ENCODE peak calls at places on chromosomes 5 and 9, in six cellular contexts. U is GM23248, L is GM23338, R is neural progenitor cell, N is astrocyte, O is OCI-LY7. S is an unnamed sample.

GRCh38 chr5:76074487-76074886 is 8.7 kb upstream of the SV2C start:
- DNase-seq in N (no peak), R (peak; percentile 70), L (peak; percentile 69), O (peak; percentile 30), U (no peak), S (peak; percentile 4)

GRCh38 chr9:120362446-120362845 is 217.5 kb downstream of the CDK5RAP2 start:
- DNase-seq in N (peak; percentile 19), R (no peak), O (no peak), L (no peak), U (peak; percentile 28), S (no peak)

GRCh38 chr5:15142458-15142857 is 270.9 kb upstream of the ANKH start:
- DNase-seq in L (no peak), O (no peak), N (no peak), U (no peak), R (no peak), S (no peak)

GRCh38 chr9:31321256-31321655 is 1063.2 kb upstream of the ACO1 start:
- DNase-seq in O (no peak), N (no peak), L (no peak), R (no peak), U (no peak), S (no peak)

GRCh38 chr5:142753114-142753764 is 16.9 kb upstream of the ARHGAP26 start:
- DNase-seq in U (peak; percentile 43), L (no peak), R (no peak), N (no peak), O (no peak), S (peak; percentile 48)

GRCh38 chr5:167708449-167708848 is 583.0 kb upstream of the WWC1 start:
- DNase-seq in U (no peak), N (no peak), L (no peak), O (no peak), R (peak; percentile 17), S (no peak)

GRCh38 chr5:586751-587285 is 25.3 kb upstream of the CEP72 start:
- DNase-seq in O (no peak), N (no peak), R (no peak), U (peak; percentile 11), L (peak; percentile 29), S (peak; percentile 15)

GRCh38 chr5:30650311-30650710 is 543.2 kb upstream of the CDH6 start:
- DNase-seq in R (no peak), U (no peak), O (no peak), N (no peak), L (peak; percentile 24), S (peak; percentile 26)

GRCh38 chr9:136625101-136626065 is 37.3 kb upstream of the EGFL7 start:
- DNase-seq in O (no peak), R (peak; percentile 75), U (peak; percentile 51), L (peak; percentile 57), N (peak; percentile 25), S (peak; percentile 21)

GRCh38 chr9:27528278-27528885 is 1.2 kb downstream of the MOB3B start:
- DNase-seq in L (peak; percentile 93), O (no peak), R (peak; percentile 91), U (peak; percentile 62), N (peak; percentile 60), S (no peak)

GRCh38 chr9:99358668-99359067 is 136.6 kb downstream of the SEC61B start:
- DNase-seq in U (no peak), O (no peak), R (no peak), L (no peak), N (no peak), S (no peak)

GRCh38 chr5:122977306-122977705 is 59.2 kb downstream of the PPIC start:
- DNase-seq in U (no peak), N (no peak), O (no peak), R (no peak), L (no peak), S (no peak)

GRCh38 chr9:106945727-106946690 is 83.0 kb downstream of the ZNF462 start:
- DNase-seq in O (no peak), L (no peak), U (peak; percentile 87), N (peak; percentile 90), R (no peak), S (peak; percentile 40)

DNA sequence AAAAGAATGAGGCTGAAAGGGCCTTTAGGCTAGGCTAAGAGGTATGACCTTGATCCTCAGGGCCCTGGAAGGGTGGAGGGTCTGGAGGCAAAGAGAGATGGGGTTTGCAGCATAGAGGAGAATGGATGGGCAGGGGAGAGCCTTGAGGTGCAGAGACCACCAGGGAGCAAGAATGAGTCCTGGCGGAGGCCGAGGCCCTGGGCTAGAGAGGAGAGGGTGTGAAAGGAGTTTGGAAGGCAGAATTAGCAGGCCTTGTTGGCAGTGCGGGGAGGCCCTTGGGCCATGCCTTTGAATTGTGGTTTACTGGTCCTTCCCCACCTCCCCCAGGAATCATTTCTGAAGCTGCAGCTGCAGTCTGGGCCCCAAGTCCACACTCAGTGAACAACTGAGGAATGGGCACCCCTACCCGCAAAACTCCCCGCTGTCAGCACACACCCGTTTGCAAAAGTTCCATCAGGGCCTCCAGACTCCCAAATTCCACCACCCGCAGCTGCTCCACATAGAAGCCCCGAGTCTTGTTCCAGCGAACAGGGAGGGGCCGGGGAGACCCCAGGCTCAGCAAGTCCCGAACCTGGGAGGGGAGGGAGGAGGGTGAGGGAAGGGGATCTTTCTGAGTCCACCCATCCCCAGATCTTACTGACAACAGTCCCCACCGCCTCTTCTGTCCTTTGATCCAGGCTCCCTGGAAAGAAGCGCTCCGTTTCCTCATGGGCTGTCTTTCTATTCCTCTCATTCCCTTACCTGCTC is 2.1 kb downstream of the KIF12 start:
- DNase-seq in L (no peak), R (no peak), U (no peak), O (no peak), N (no peak), S (no peak)
- H2AFZ ChIP-seq in L (no peak overlapping the region), R (no peak overlapping the region), U (no peak overlapping the region), O (no peak overlapping the region), N (no peak overlapping the region), S (no peak overlapping the region)

GRCh38 chr9:6052520-6052919 is 37.1 kb upstream of the RANBP6 start:
- DNase-seq in N (no peak), L (no peak), O (peak; percentile 13), U (peak; percentile 10), R (no peak), S (no peak)
- H2AFZ ChIP-seq in N (no peak overlapping the region), L (peak overlapping the region; percentile 19), O (peak overlapping the region; percentile 88), U (peak overlapping the region; percentile 60), R (no peak overlapping the region), S (peak overlapping the region; percentile 25)

GRCh38 chr9:89523948-89524347 is 26.0 kb upstream of the SEMA4D start:
- DNase-seq in U (no peak), R (no peak), N (no peak), L (no peak), O (no peak), S (no peak)
- H2AFZ ChIP-seq in U (no peak overlapping the region), R (no peak overlapping the region), N (no peak overlapping the region), L (no peak overlapping the region), O (no peak overlapping the region), S (no peak overlapping the region)

GRCh38 chr5:59887274-59887673 is 6.3 kb downstream of the PDE4D start:
- DNase-seq in R (no peak), L (no peak), U (no peak), O (no peak), N (no peak), S (no peak)
- H2AFZ ChIP-seq in R (no peak overlapping the region), L (no peak overlapping the region), U (no peak overlapping the region), O (no peak overlapping the region), N (no peak overlapping the region), S (no peak overlapping the region)

DNA sequence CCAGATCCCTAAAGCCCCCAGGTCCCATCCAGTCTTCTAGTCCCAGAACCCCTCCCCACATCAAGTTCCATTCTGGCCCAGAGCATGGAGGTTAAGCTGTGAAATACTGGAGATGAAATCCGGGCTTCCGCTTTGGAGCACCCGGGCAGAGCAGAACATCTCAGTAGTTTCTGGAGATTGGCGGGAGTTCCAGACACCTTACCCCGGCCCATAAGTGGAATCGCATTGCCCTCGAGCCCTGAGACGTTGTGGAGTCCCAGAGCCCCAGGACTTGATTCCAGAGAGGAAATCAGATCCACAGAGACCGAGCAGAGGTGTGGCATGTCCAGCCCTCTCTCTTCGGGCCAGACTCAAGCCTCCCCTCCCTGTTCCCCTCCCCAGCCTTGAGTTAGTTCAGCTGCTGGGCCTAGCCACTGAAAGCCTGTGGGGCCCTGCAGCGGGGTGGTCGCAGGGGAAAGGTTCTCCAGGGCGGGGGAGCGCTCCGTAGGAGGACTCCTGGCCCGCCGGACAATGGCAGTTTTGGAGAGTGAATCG is 937 bp upstream of the PAX5 start:
- DNase-seq in O (no peak), R (peak; percentile 77), N (no peak), L (peak; percentile 66), U (no peak), S (no peak)
- H2AFZ ChIP-seq in O (peak overlapping the region; percentile 30), R (peak overlapping the region; percentile 38), N (no peak overlapping the region), L (peak overlapping the region; percentile 69), U (no peak overlapping the region), S (peak overlapping the region; percentile 78)

GRCh38 chr5:119117237-119117636 is 46.4 kb downstream of the DMXL1 start:
- DNase-seq in N (no peak), U (no peak), L (no peak), R (no peak), O (no peak), S (no peak)

DNA sequence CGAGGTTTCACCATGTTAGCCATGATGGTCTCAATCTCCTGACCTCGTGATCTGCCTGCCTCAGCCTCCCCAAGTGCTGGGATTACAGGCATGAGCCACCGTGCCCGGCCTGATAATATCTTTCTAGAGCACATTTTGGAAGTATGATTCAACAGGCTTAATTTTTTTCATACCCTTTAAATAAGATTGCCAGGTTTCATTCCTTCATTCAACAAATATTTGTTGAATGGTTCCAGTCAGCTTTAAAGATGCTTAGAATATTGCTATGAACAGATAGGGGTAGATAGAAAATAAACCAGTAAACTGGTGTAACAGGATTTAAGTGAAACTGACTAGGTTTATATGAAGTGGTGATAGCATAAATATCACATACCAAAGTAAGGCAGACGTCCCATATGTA is 41.3 kb downstream of the DMXL1 start:
- DNase-seq in N (no peak), O (no peak), L (no peak), U (no peak), R (no peak), S (no peak)
- H2AFZ ChIP-seq in N (no peak overlapping the region), O (no peak overlapping the region), L (no peak overlapping the region), U (no peak overlapping the region), R (no peak overlapping the region), S (no peak overlapping the region)

GRCh38 chr9:551986-552930 is 289.2 kb upstream of the DMRT1 start:
- DNase-seq in L (no peak), N (peak; percentile 88), U (no peak), O (no peak), R (no peak), S (no peak)
- H2AFZ ChIP-seq in L (no peak overlapping the region), N (no peak overlapping the region), U (no peak overlapping the region), O (no peak overlapping the region), R (no peak overlapping the region), S (no peak overlapping the region)

DNA sequence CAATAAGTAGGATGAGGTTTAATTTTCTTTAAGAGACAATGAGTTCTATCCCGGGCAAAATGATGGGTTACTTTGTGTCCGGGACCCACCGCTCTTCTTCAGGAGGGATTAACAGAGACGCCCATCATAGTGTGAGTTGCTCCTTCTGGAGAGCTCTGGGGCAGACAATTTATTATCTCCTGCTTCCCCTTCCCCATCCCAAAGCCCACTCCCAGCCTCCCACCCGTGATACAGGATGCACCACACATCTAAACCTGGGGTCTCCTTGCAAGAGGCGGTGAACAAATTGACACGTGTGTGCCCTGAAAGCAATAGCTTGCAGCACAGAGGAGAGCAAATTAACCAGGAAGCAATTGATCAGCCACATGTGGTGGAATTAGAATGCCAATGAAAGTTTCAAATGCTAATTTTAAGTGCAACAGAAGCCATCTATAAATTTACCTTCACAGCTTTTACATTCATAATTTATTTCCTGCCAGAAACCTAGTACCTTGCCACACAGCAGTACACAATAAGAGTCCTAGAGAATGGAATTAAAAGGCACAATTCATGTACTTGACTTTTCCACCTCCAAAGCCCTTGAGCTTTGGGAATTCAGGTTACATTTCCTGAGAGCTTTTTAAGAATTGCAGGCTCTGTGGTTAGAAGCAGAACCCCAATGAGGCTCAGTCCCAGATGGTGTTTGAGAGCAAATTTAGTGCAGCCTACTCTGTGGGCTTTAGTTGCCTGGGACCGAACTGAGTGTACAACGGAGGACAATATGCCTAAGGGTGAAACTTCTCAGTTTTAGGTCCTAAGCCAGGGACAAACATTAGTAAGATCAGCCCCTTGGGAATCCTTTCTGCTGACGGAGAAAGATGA is 399.6 kb downstream of the MED10 start:
- DNase-seq in O (no peak), L (no peak), N (no peak), R (no peak), U (no peak), S (no peak)
- H2AFZ ChIP-seq in O (no peak overlapping the region), L (peak overlapping the region; percentile 73), N (no peak overlapping the region), R (no peak overlapping the region), U (no peak overlapping the region), S (peak overlapping the region; percentile 72)